ENCODE peak calls at places on chromosomes 7 and 10, in five cellular contexts. P, J, R, X and K are unnamed samples.

GRCh38 chr10:49310460-49310859 is 11.5 kb downstream of the C10orf71 start:
- DNase-seq in P (no peak), J (no peak), R (no peak), X (no peak), K (no peak)

GRCh38 chr10:108735380-108735779 is 1187.9 kb downstream of the XPNPEP1 start:
- DNase-seq in P (no peak), J (no peak), R (no peak), X (no peak), K (no peak)

GRCh38 chr7:120272896-120273475 is at the start of gene KCND2:
- DNase-seq in P (no peak), J (no peak), R (no peak), X (no peak), K (no peak)

GRCh38 chr7:158050441-158051371 is 536.9 kb downstream of the PTPRN2 start:
- DNase-seq in P (no peak), J (no peak), R (no peak), X (no peak), K (peak)

GRCh38 chr10:90983940-90984549 is 63.2 kb upstream of the ANKRD1 start:
- DNase-seq in P (no peak), J (no peak), R (no peak), X (no peak), K (no peak)

GRCh38 chr7:31084226-31084625 is 32.1 kb downstream of the ADCYAP1R1 start:
- DNase-seq in P (no peak), J (no peak), R (no peak), X (no peak), K (no peak)

GRCh38 chr10:56632537-56632936 is 271.5 kb upstream of the ZWINT start:
- DNase-seq in P (no peak), J (no peak), R (no peak), X (no peak), K (no peak)

GRCh38 chr7:40866601-40867000 is 731.8 kb downstream of the SUGCT start:
- DNase-seq in P (no peak), J (no peak), R (no peak), X (no peak), K (no peak)

GRCh38 chr7:74083928-74084721 is 521 bp downstream of the LIMK1 start:
- DNase-seq in P (no peak), J (no peak), R (no peak), X (peak), K (peak)

GRCh38 chr10:78301891-78302738 is 268.5 kb downstream of the RPS24 start:
- DNase-seq in P (no peak), J (no peak), R (no peak), X (peak), K (no peak)

GRCh38 chr7:140463111-140463510 is 16.2 kb downstream of the MKRN1 start:
- DNase-seq in P (no peak), J (no peak), R (no peak), X (no peak), K (no peak)

GRCh38 chr7:2631924-2632716 is at the start of gene TTYH3:
- DNase-seq in P (no peak), J (no peak), R (no peak), X (no peak), K (peak)

GRCh38 chr7:129134356-129134972 is 10.0 kb upstream of the TSPAN33 start:
- DNase-seq in P (no peak), J (no peak), R (no peak), X (no peak), K (no peak)

GRCh38 chr10:124252097-124252715 is 158.8 kb upstream of the CHST15 start:
- DNase-seq in P (no peak), J (no peak), R (no peak), X (peak), K (no peak)

GRCh38 chr7:66757939-66758338 is 17.4 kb downstream of the RABGEF1 start:
- DNase-seq in P (no peak), J (no peak), R (no peak), X (no peak), K (no peak)

GRCh38 chr10:132035476-132035875 is 30.3 kb upstream of the JAKMIP3 start:
- DNase-seq in P (no peak), J (no peak), R (no peak), X (no peak), K (no peak)